ENCODE peak calls at places on chromosomes 5 and 9, in five cellular contexts. One of them, this sample, is unnamed.

GRCh38 chr9:137168907-137169763 is 716 bp downstream of the LRRC26 start:
- DNase-seq in CD4-positive, alpha-beta memory T cell: no peak
- DNase-seq in NCI-H1930: peak
- DNase-seq in stimulated activated CD4-positive, alpha-beta T cell treated with anti-CD3 and anti-CD28 coated beads, TNF-alpha, amount 100 ng/mL, for 24 hours: no peak
- DNase-seq in WTC11: peak
- DNase-seq in this sample: peak

GRCh38 chr9:37582548-37583157 is 6.5 kb upstream of the FBXO10 start:
- DNase-seq in CD4-positive, alpha-beta memory T cell: peak
- DNase-seq in NCI-H1930: peak
- DNase-seq in stimulated activated CD4-positive, alpha-beta T cell treated with anti-CD3 and anti-CD28 coated beads, TNF-alpha, amount 100 ng/mL, for 24 hours: no peak
- DNase-seq in WTC11: no peak
- DNase-seq in this sample: no peak

GRCh38 chr9:113953541-113953940 is 77.4 kb downstream of the ZNF618 start:
- DNase-seq in CD4-positive, alpha-beta memory T cell: no peak
- DNase-seq in NCI-H1930: no peak
- DNase-seq in stimulated activated CD4-positive, alpha-beta T cell treated with anti-CD3 and anti-CD28 coated beads, TNF-alpha, amount 100 ng/mL, for 24 hours: no peak
- DNase-seq in WTC11: no peak
- DNase-seq in this sample: no peak

GRCh38 chr9:89463986-89464901 is 33.7 kb downstream of the SEMA4D start:
- DNase-seq in CD4-positive, alpha-beta memory T cell: peak
- DNase-seq in NCI-H1930: no peak
- DNase-seq in stimulated activated CD4-positive, alpha-beta T cell treated with anti-CD3 and anti-CD28 coated beads, TNF-alpha, amount 100 ng/mL, for 24 hours: peak
- DNase-seq in WTC11: no peak
- DNase-seq in this sample: peak

GRCh38 chr5:135386886-135387628 is 12.0 kb downstream of the MACROH2A1 start:
- DNase-seq in CD4-positive, alpha-beta memory T cell: no peak
- DNase-seq in NCI-H1930: no peak
- DNase-seq in stimulated activated CD4-positive, alpha-beta T cell treated with anti-CD3 and anti-CD28 coated beads, TNF-alpha, amount 100 ng/mL, for 24 hours: no peak
- DNase-seq in WTC11: no peak
- DNase-seq in this sample: no peak

GRCh38 chr5:107672212-107673105 is 1.7 kb upstream of the EFNA5 start:
- DNase-seq in CD4-positive, alpha-beta memory T cell: no peak
- DNase-seq in NCI-H1930: peak
- DNase-seq in stimulated activated CD4-positive, alpha-beta T cell treated with anti-CD3 and anti-CD28 coated beads, TNF-alpha, amount 100 ng/mL, for 24 hours: no peak
- DNase-seq in WTC11: peak
- DNase-seq in this sample: peak

GRCh38 chr5:135715267-135716050 is 119.0 kb upstream of the SLC25A48 start:
- DNase-seq in CD4-positive, alpha-beta memory T cell: no peak
- DNase-seq in NCI-H1930: no peak
- DNase-seq in stimulated activated CD4-positive, alpha-beta T cell treated with anti-CD3 and anti-CD28 coated beads, TNF-alpha, amount 100 ng/mL, for 24 hours: no peak
- DNase-seq in WTC11: no peak
- DNase-seq in this sample: no peak

GRCh38 chr9:133977421-133978201 is 14.5 kb downstream of the VAV2 start:
- DNase-seq in CD4-positive, alpha-beta memory T cell: no peak
- DNase-seq in NCI-H1930: no peak
- DNase-seq in stimulated activated CD4-positive, alpha-beta T cell treated with anti-CD3 and anti-CD28 coated beads, TNF-alpha, amount 100 ng/mL, for 24 hours: no peak
- DNase-seq in WTC11: peak
- DNase-seq in this sample: no peak

GRCh38 chr9:120869726-120870125 is 7.3 kb downstream of the PHF19 start:
- DNase-seq in CD4-positive, alpha-beta memory T cell: no peak
- DNase-seq in NCI-H1930: no peak
- DNase-seq in stimulated activated CD4-positive, alpha-beta T cell treated with anti-CD3 and anti-CD28 coated beads, TNF-alpha, amount 100 ng/mL, for 24 hours: no peak
- DNase-seq in WTC11: no peak
- DNase-seq in this sample: no peak

GRCh38 chr5:91978221-91978882 is 595.2 kb upstream of the ARRDC3 start:
- DNase-seq in CD4-positive, alpha-beta memory T cell: no peak
- DNase-seq in NCI-H1930: peak
- DNase-seq in stimulated activated CD4-positive, alpha-beta T cell treated with anti-CD3 and anti-CD28 coated beads, TNF-alpha, amount 100 ng/mL, for 24 hours: no peak
- DNase-seq in WTC11: no peak
- DNase-seq in this sample: no peak

GRCh38 chr5:2898661-2899060 is 147.2 kb upstream of the IRX2 start:
- DNase-seq in CD4-positive, alpha-beta memory T cell: no peak
- DNase-seq in NCI-H1930: no peak
- DNase-seq in stimulated activated CD4-positive, alpha-beta T cell treated with anti-CD3 and anti-CD28 coated beads, TNF-alpha, amount 100 ng/mL, for 24 hours: no peak
- DNase-seq in WTC11: no peak
- DNase-seq in this sample: no peak

GRCh38 chr9:126965541-126966428 is 51.2 kb downstream of the RALGPS1 start:
- DNase-seq in CD4-positive, alpha-beta memory T cell: peak
- DNase-seq in NCI-H1930: peak
- DNase-seq in stimulated activated CD4-positive, alpha-beta T cell treated with anti-CD3 and anti-CD28 coated beads, TNF-alpha, amount 100 ng/mL, for 24 hours: no peak
- DNase-seq in WTC11: peak
- DNase-seq in this sample: peak

GRCh38 chr5:65919773-65920172 is 6.6 kb upstream of the ERBIN start:
- DNase-seq in CD4-positive, alpha-beta memory T cell: no peak
- DNase-seq in NCI-H1930: no peak
- DNase-seq in stimulated activated CD4-positive, alpha-beta T cell treated with anti-CD3 and anti-CD28 coated beads, TNF-alpha, amount 100 ng/mL, for 24 hours: no peak
- DNase-seq in WTC11: no peak
- DNase-seq in this sample: no peak

GRCh38 chr9:22238809-22239684 is 207.6 kb upstream of the DMRTA1 start:
- DNase-seq in CD4-positive, alpha-beta memory T cell: peak
- DNase-seq in NCI-H1930: peak
- DNase-seq in stimulated activated CD4-positive, alpha-beta T cell treated with anti-CD3 and anti-CD28 coated beads, TNF-alpha, amount 100 ng/mL, for 24 hours: no peak
- DNase-seq in WTC11: no peak
- DNase-seq in this sample: no peak

GRCh38 chr5:76144892-76145291 is 61.7 kb downstream of the SV2C start:
- DNase-seq in CD4-positive, alpha-beta memory T cell: no peak
- DNase-seq in NCI-H1930: no peak
- DNase-seq in stimulated activated CD4-positive, alpha-beta T cell treated with anti-CD3 and anti-CD28 coated beads, TNF-alpha, amount 100 ng/mL, for 24 hours: no peak
- DNase-seq in WTC11: peak
- DNase-seq in this sample: no peak

GRCh38 chr9:16004613-16005012 is 451.8 kb downstream of the CCDC171 start:
- DNase-seq in CD4-positive, alpha-beta memory T cell: no peak
- DNase-seq in NCI-H1930: no peak
- DNase-seq in stimulated activated CD4-positive, alpha-beta T cell treated with anti-CD3 and anti-CD28 coated beads, TNF-alpha, amount 100 ng/mL, for 24 hours: no peak
- DNase-seq in WTC11: no peak
- DNase-seq in this sample: no peak

GRCh38 chr5:125491986-125492385 is 745.5 kb upstream of the ZNF608 start:
- DNase-seq in CD4-positive, alpha-beta memory T cell: no peak
- DNase-seq in NCI-H1930: no peak
- DNase-seq in stimulated activated CD4-positive, alpha-beta T cell treated with anti-CD3 and anti-CD28 coated beads, TNF-alpha, amount 100 ng/mL, for 24 hours: no peak
- DNase-seq in WTC11: no peak
- DNase-seq in this sample: no peak

GRCh38 chr9:16267336-16268036 is 603.0 kb downstream of the BNC2 start:
- DNase-seq in CD4-positive, alpha-beta memory T cell: no peak
- DNase-seq in NCI-H1930: no peak
- DNase-seq in stimulated activated CD4-positive, alpha-beta T cell treated with anti-CD3 and anti-CD28 coated beads, TNF-alpha, amount 100 ng/mL, for 24 hours: no peak
- DNase-seq in WTC11: no peak
- DNase-seq in this sample: no peak

GRCh38 chr9:89427621-89428221 is 70.2 kb downstream of the SEMA4D start:
- DNase-seq in CD4-positive, alpha-beta memory T cell: no peak
- DNase-seq in NCI-H1930: no peak
- DNase-seq in stimulated activated CD4-positive, alpha-beta T cell treated with anti-CD3 and anti-CD28 coated beads, TNF-alpha, amount 100 ng/mL, for 24 hours: peak
- DNase-seq in WTC11: no peak
- DNase-seq in this sample: peak

GRCh38 chr9:306907-307306 is 92.2 kb downstream of the DOCK8 start:
- DNase-seq in CD4-positive, alpha-beta memory T cell: peak
- DNase-seq in NCI-H1930: no peak
- DNase-seq in stimulated activated CD4-positive, alpha-beta T cell treated with anti-CD3 and anti-CD28 coated beads, TNF-alpha, amount 100 ng/mL, for 24 hours: peak
- DNase-seq in WTC11: peak
- DNase-seq in this sample: peak

GRCh38 chr9:93004561-93004960 is 53.9 kb upstream of the SUSD3 start:
- DNase-seq in CD4-positive, alpha-beta memory T cell: no peak
- DNase-seq in NCI-H1930: no peak
- DNase-seq in stimulated activated CD4-positive, alpha-beta T cell treated with anti-CD3 and anti-CD28 coated beads, TNF-alpha, amount 100 ng/mL, for 24 hours: no peak
- DNase-seq in WTC11: no peak
- DNase-seq in this sample: no peak

GRCh38 chr9:89274838-89275237 is 36.2 kb upstream of the CKS2 start:
- DNase-seq in CD4-positive, alpha-beta memory T cell: no peak
- DNase-seq in NCI-H1930: no peak
- DNase-seq in stimulated activated CD4-positive, alpha-beta T cell treated with anti-CD3 and anti-CD28 coated beads, TNF-alpha, amount 100 ng/mL, for 24 hours: no peak
- DNase-seq in WTC11: no peak
- DNase-seq in this sample: no peak

GRCh38 chr5:167463939-167464338 is 827.5 kb upstream of the WWC1 start:
- DNase-seq in CD4-positive, alpha-beta memory T cell: no peak
- DNase-seq in NCI-H1930: no peak
- DNase-seq in stimulated activated CD4-positive, alpha-beta T cell treated with anti-CD3 and anti-CD28 coated beads, TNF-alpha, amount 100 ng/mL, for 24 hours: no peak
- DNase-seq in WTC11: no peak
- DNase-seq in this sample: no peak

GRCh38 chr9:70387663-70388062 is 26.8 kb downstream of the KLF9 start:
- DNase-seq in CD4-positive, alpha-beta memory T cell: no peak
- DNase-seq in NCI-H1930: no peak
- DNase-seq in stimulated activated CD4-positive, alpha-beta T cell treated with anti-CD3 and anti-CD28 coated beads, TNF-alpha, amount 100 ng/mL, for 24 hours: no peak
- DNase-seq in WTC11: no peak
- DNase-seq in this sample: no peak

GRCh38 chr5:174371600-174372094 is 326.1 kb downstream of the NSG2 start:
- DNase-seq in CD4-positive, alpha-beta memory T cell: no peak
- DNase-seq in NCI-H1930: no peak
- DNase-seq in stimulated activated CD4-positive, alpha-beta T cell treated with anti-CD3 and anti-CD28 coated beads, TNF-alpha, amount 100 ng/mL, for 24 hours: no peak
- DNase-seq in WTC11: no peak
- DNase-seq in this sample: no peak

GRCh38 chr5:134541736-134542376 is 16.4 kb downstream of the JADE2 start:
- DNase-seq in CD4-positive, alpha-beta memory T cell: no peak
- DNase-seq in NCI-H1930: no peak
- DNase-seq in stimulated activated CD4-positive, alpha-beta T cell treated with anti-CD3 and anti-CD28 coated beads, TNF-alpha, amount 100 ng/mL, for 24 hours: no peak
- DNase-seq in WTC11: peak
- DNase-seq in this sample: peak

GRCh38 chr5:136043551-136043950 is 14.8 kb downstream of the TGFBI start:
- DNase-seq in CD4-positive, alpha-beta memory T cell: no peak
- DNase-seq in NCI-H1930: no peak
- DNase-seq in stimulated activated CD4-positive, alpha-beta T cell treated with anti-CD3 and anti-CD28 coated beads, TNF-alpha, amount 100 ng/mL, for 24 hours: no peak
- DNase-seq in WTC11: no peak
- DNase-seq in this sample: no peak

GRCh38 chr5:116543501-116543900 is 31.1 kb downstream of the SEMA6A start:
- DNase-seq in CD4-positive, alpha-beta memory T cell: no peak
- DNase-seq in NCI-H1930: no peak
- DNase-seq in stimulated activated CD4-positive, alpha-beta T cell treated with anti-CD3 and anti-CD28 coated beads, TNF-alpha, amount 100 ng/mL, for 24 hours: no peak
- DNase-seq in WTC11: no peak
- DNase-seq in this sample: no peak

GRCh38 chr5:37882636-37883035 is 42.8 kb upstream of the GDNF start:
- DNase-seq in CD4-positive, alpha-beta memory T cell: no peak
- DNase-seq in NCI-H1930: no peak
- DNase-seq in stimulated activated CD4-positive, alpha-beta T cell treated with anti-CD3 and anti-CD28 coated beads, TNF-alpha, amount 100 ng/mL, for 24 hours: no peak
- DNase-seq in WTC11: no peak
- DNase-seq in this sample: no peak

GRCh38 chr9:104682642-104683041 is 11.7 kb upstream of the OR13D1 start:
- DNase-seq in CD4-positive, alpha-beta memory T cell: no peak
- DNase-seq in NCI-H1930: peak
- DNase-seq in stimulated activated CD4-positive, alpha-beta T cell treated with anti-CD3 and anti-CD28 coated beads, TNF-alpha, amount 100 ng/mL, for 24 hours: no peak
- DNase-seq in WTC11: no peak
- DNase-seq in this sample: peak

GRCh38 chr5:138490648-138491283 is 25.5 kb downstream of the EGR1 start:
- DNase-seq in CD4-positive, alpha-beta memory T cell: no peak
- DNase-seq in NCI-H1930: no peak
- DNase-seq in stimulated activated CD4-positive, alpha-beta T cell treated with anti-CD3 and anti-CD28 coated beads, TNF-alpha, amount 100 ng/mL, for 24 hours: no peak
- DNase-seq in WTC11: no peak
- DNase-seq in this sample: no peak

GRCh38 chr5:88938488-88938887 is 55.5 kb upstream of the MEF2C start:
- DNase-seq in CD4-positive, alpha-beta memory T cell: no peak
- DNase-seq in NCI-H1930: no peak
- DNase-seq in stimulated activated CD4-positive, alpha-beta T cell treated with anti-CD3 and anti-CD28 coated beads, TNF-alpha, amount 100 ng/mL, for 24 hours: no peak
- DNase-seq in WTC11: no peak
- DNase-seq in this sample: no peak

GRCh38 chr9:38682713-38683112 is 37.2 kb downstream of the FAM240B start:
- DNase-seq in CD4-positive, alpha-beta memory T cell: no peak
- DNase-seq in NCI-H1930: no peak
- DNase-seq in stimulated activated CD4-positive, alpha-beta T cell treated with anti-CD3 and anti-CD28 coated beads, TNF-alpha, amount 100 ng/mL, for 24 hours: no peak
- DNase-seq in WTC11: no peak
- DNase-seq in this sample: no peak

GRCh38 chr5:174755103-174755502 is 30.7 kb downstream of the MSX2 start:
- DNase-seq in CD4-positive, alpha-beta memory T cell: no peak
- DNase-seq in NCI-H1930: no peak
- DNase-seq in stimulated activated CD4-positive, alpha-beta T cell treated with anti-CD3 and anti-CD28 coated beads, TNF-alpha, amount 100 ng/mL, for 24 hours: no peak
- DNase-seq in WTC11: no peak
- DNase-seq in this sample: no peak

GRCh38 chr9:131923132-131923671 is 156.5 kb downstream of the MED27 start:
- DNase-seq in CD4-positive, alpha-beta memory T cell: no peak
- DNase-seq in NCI-H1930: no peak
- DNase-seq in stimulated activated CD4-positive, alpha-beta T cell treated with anti-CD3 and anti-CD28 coated beads, TNF-alpha, amount 100 ng/mL, for 24 hours: no peak
- DNase-seq in WTC11: no peak
- DNase-seq in this sample: no peak

GRCh38 chr9:15421532-15421931 is 1.1 kb upstream of the SNAPC3 start:
- DNase-seq in CD4-positive, alpha-beta memory T cell: no peak
- DNase-seq in NCI-H1930: no peak
- DNase-seq in stimulated activated CD4-positive, alpha-beta T cell treated with anti-CD3 and anti-CD28 coated beads, TNF-alpha, amount 100 ng/mL, for 24 hours: no peak
- DNase-seq in WTC11: no peak
- DNase-seq in this sample: no peak

This sample was measured in activated naive CD4-positive, alpha-beta T cell treated with anti-CD3 and anti-CD28 coated beads, Interleukin-2, amount 10 ng/mL, durations not matched to agents 7 days and 5 days.